ENCODE peak calls at places on chromosome 5, in four cellular contexts. M is CD4-positive, alpha-beta memory T cell; W is tibial nerve; I is ovary. P is an unnamed sample.

GRCh38 chr5:109016300-109016699 is 268.6 kb downstream of the FER start:
- DNase-seq in M (peak; percentile 5), W (no peak), I (no peak), P (no peak)

GRCh38 chr5:178496219-178496618 is 94.0 kb downstream of the COL23A1 start:
- DNase-seq in M (no peak), W (no peak), I (no peak), P (no peak)

GRCh38 chr5:179803651-179804598 is 2.7 kb downstream of the MGAT4B start:
- DNase-seq in M (no peak), W (no peak), I (no peak), P (peak; percentile 10)

GRCh38 chr5:36205329-36205728 is 36.4 kb downstream of the NADK2 start:
- DNase-seq in M (no peak), W (no peak), I (no peak), P (no peak)

GRCh38 chr5:74543162-74543995 is 97.1 kb downstream of the ENC1 start:
- DNase-seq in M (no peak), W (no peak), I (peak; percentile 31), P (peak; percentile 33)

GRCh38 chr5:152349683-152350526 is 55.2 kb downstream of the NMUR2 start:
- DNase-seq in M (peak; percentile 12), W (no peak), I (no peak), P (peak; percentile 42)

GRCh38 chr5:5421149-5421960 is 1.1 kb upstream of the ICE1 start:
- DNase-seq in M (peak; percentile 24), W (peak; percentile 17), I (no peak), P (no peak)

GRCh38 chr5:28408186-28408585 is 1369.8 kb upstream of the CDH9 start:
- DNase-seq in M (no peak), W (no peak), I (no peak), P (no peak)

GRCh38 chr5:143405063-143405746 is 1.7 kb upstream of the NR3C1 start:
- DNase-seq in M (peak; percentile 91), W (peak; percentile 76), I (peak; percentile 84), P (peak; percentile 84)

GRCh38 chr5:4164167-4164566 is 568.5 kb downstream of the IRX1 start:
- DNase-seq in M (no peak), W (no peak), I (no peak), P (no peak)

GRCh38 chr5:159263569-159263905 is 447 bp downstream of the UBLCP1 start:
- DNase-seq in M (no peak), W (no peak), I (no peak), P (no peak)

GRCh38 chr5:74028406-74028805 is 402.4 kb downstream of the ARHGEF28 start:
- DNase-seq in M (no peak), W (no peak), I (no peak), P (no peak)

GRCh38 chr5:122661496-122662180 is 113.2 kb upstream of the SNX2 start:
- DNase-seq in M (no peak), W (peak; percentile 66), I (peak; percentile 35), P (no peak)

DNA sequence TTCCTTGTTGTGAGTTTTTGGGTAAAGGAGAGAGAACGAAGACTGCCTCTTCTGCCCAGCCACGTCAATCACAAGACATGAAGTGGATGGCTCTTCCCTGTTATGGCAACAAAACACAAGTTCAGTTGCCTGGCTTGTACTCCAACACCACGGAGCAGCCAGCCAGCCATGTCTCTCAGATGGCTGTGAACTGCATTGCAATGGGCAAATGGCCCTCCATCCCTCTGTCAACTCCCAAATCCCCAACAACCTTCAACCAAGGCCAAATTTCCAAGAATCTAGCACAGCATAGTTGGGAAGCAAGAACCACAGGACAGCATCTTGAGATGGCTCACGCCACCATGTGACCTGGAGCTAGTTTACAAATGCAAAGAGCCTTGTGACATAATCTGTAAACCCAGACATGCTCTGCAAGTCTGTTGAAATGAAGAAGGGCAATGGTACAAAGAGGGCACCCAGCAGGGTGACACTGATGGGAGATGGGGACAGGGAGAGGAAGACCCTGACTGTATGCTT is 53.9 kb downstream of the ZNF366 start:
- DNase-seq in M (no peak), W (no peak), I (no peak), P (no peak)
- H3K27ac ChIP-seq in M (no peak overlapping the region), W (peak overlapping the region; percentile 75), I (peak overlapping the region; percentile 90), P (peak overlapping the region; percentile 18)

GRCh38 chr5:8828596-8829321 is 717.1 kb downstream of the SEMA5A start:
- DNase-seq in M (no peak), W (no peak), I (no peak), P (no peak)
- H3K27ac ChIP-seq in M (no peak overlapping the region), W (no peak overlapping the region), I (no peak overlapping the region), P (no peak overlapping the region)

DNA sequence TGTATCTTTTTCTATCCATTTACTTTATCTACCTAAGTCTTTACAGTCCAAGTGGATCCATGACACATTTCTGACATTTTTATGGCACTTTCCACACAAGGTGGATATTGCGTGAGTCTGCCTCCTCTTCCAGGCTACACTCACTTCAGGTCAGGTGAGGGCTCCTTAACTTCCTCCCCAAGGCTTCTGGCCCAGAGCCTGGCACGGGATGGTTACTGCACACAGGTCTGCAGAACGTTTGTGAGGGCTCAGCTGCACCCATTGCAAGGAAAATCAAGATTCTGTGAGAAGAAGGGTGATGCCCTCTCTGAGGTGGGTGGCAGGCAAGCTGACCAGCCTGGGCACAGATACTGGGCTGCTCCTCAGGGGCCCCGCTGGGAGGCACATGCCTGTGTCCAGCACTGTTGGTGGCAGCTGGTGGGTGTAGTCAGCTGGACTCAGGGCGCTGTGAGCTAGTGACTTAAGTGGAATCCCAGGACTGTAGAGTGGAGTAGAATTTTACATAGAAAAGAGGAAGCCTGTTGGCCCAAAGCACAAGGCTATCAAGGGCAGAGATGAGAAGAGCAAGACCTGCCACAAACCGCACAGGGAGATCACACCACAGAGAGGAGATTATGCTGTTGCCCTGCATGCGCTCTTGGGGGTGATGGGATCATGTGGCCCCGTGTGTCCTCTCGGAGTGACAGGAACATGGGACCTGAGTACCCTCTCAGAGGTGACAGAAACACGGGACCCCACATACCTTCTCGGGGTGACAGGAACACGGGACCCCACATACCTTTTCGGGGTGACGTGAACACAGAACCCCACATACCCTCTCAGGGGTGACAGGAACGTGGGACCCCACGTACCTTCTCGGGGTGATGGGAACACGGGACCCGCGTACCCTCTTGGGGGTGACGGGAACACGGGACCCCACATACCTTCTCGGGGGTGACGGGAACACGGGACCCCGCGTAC is 21.3 kb downstream of the AHRR start:
- DNase-seq in M (no peak), W (no peak), I (no peak), P (no peak)
- H3K27ac ChIP-seq in M (no peak overlapping the region), W (no peak overlapping the region), I (no peak overlapping the region), P (no peak overlapping the region)

GRCh38 chr5:69217154-69217731 is 17.4 kb upstream of the CDK7 start:
- DNase-seq in M (no peak), W (no peak), I (peak; percentile 98), P (no peak)
- H3K27ac ChIP-seq in M (peak overlapping the region; percentile 87), W (peak overlapping the region; percentile 98), I (no peak overlapping the region), P (peak overlapping the region; percentile 91)

GRCh38 chr5:180866296-180866695 is 5.2 kb upstream of the ZFP62 start:
- DNase-seq in M (no peak), W (no peak), I (no peak), P (no peak)
- H3K27ac ChIP-seq in M (no peak overlapping the region), W (no peak overlapping the region), I (no peak overlapping the region), P (no peak overlapping the region)

GRCh38 chr5:164052536-164053090 is 547.2 kb downstream of the MAT2B start:
- DNase-seq in M (no peak), W (no peak), I (no peak), P (no peak)
- H3K27ac ChIP-seq in M (no peak overlapping the region), W (no peak overlapping the region), I (no peak overlapping the region), P (no peak overlapping the region)

GRCh38 chr5:139702548-139702947 is 54.4 kb downstream of the CXXC5 start:
- DNase-seq in M (no peak), W (no peak), I (no peak), P (no peak)

GRCh38 chr5:139698461-139699146 is 50.5 kb downstream of the CXXC5 start:
- DNase-seq in M (no peak), W (peak; percentile 70), I (peak; percentile 82), P (peak; percentile 93)

GRCh38 chr5:139704748-139705147 is 56.6 kb downstream of the CXXC5 start:
- DNase-seq in M (no peak), W (no peak), I (no peak), P (no peak)

GRCh38 chr5:139699352-139699751 is 51.2 kb downstream of the CXXC5 start:
- DNase-seq in M (no peak), W (no peak), I (no peak), P (no peak)

DNA sequence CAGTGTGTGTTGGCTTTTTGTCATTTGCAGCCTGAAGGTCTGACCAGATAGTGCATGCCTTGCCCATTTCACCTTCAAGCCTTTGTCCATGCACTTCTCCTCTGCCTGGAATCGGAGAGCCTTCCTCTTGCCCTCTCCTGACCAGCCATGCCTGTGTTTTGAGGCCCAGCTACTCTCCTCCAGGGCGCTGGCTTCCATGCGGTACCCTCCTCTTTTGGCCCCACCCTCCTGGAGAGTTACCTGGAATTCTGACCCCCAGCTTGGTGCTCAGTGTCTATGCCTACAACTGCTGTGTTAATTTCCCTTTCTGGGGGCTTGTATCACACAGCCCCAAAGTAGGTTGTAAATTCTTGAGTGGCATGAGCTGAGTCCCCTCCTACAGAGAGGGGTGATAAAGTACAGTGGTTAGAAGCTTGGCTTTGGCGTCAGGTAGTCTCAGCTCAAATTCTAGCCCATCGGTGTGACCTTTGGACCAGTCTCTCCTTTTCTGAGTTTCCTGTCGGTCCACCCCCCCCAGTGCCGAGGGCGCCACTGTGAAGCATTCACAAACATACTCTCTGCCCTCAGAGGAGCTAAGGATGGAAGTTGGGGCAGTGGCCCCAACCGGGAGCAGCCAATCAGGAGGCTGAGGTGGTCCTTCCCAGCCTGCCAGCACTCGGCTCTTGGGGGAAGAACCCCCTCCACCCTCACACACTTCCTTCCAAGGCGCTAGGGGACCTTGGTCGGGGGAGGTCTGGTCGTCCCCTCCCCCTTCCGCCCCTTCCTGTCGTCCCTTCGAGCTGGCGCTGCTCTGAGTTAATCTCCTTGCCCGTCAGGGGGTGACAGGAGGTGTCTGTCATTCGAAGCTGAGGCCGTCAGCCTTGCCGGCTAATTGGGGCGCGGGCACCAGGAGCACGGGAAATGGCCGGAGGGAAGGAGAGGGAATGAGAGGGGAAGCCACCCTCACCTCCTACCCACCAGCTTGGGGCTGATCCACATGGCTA is 52.9 kb downstream of the CXXC5 start:
- DNase-seq in M (no peak), W (no peak), I (no peak), P (no peak)
- H3K27ac ChIP-seq in M (no peak overlapping the region), W (no peak overlapping the region), I (no peak overlapping the region), P (peak overlapping the region; percentile 19)